ENCODE peak calls at places on chromosome 16, in seven cellular contexts. X, I, B, Z, F, M and R are unnamed samples.

GRCh38 chr16:80554037-80554436 is 13.2 kb downstream of the DYNLRB2 start:
- DNase-seq in X (no peak), I (no peak), B (no peak), Z (no peak), F (no peak), M (no peak), R (no peak)

GRCh38 chr16:21683184-21683583 is 19.4 kb downstream of the OTOA start:
- DNase-seq in X (no peak), I (no peak), B (no peak), Z (no peak), F (no peak), M (no peak), R (no peak)

GRCh38 chr16:68364601-68364998 is 53.8 kb downstream of the PRMT7 start:
- DNase-seq in X (no peak), I (no peak), B (no peak), Z (no peak), F (peak; percentile 27), M (no peak), R (no peak)

GRCh38 chr16:4606354-4606753 is 8.3 kb downstream of the UBALD1 start:
- DNase-seq in X (no peak), I (peak; percentile 56), B (no peak), Z (no peak), F (no peak), M (no peak), R (no peak)

GRCh38 chr16:79950932-79951719 is 350.6 kb upstream of the MAF start:
- DNase-seq in X (no peak), I (no peak), B (no peak), Z (no peak), F (no peak), M (no peak), R (no peak)

GRCh38 chr16:81214745-81215166 is 23.7 kb upstream of the BCO1 start:
- DNase-seq in X (no peak), I (no peak), B (peak; percentile 15), Z (no peak), F (peak; percentile 15), M (peak; percentile 37), R (no peak)

GRCh38 chr16:55239723-55240122 is 84.3 kb upstream of the IRX6 start:
- DNase-seq in X (no peak), I (no peak), B (no peak), Z (peak; percentile 64), F (no peak), M (no peak), R (no peak)

GRCh38 chr16:19291459-19291858 is 5.9 kb downstream of the CLEC19A start:
- DNase-seq in X (no peak), I (peak; percentile 34), B (no peak), Z (no peak), F (no peak), M (no peak), R (no peak)

GRCh38 chr16:21656795-21657768 is 4.7 kb upstream of the IGSF6 start:
- DNase-seq in X (no peak), I (peak; percentile 27), B (no peak), Z (no peak), F (peak; percentile 67), M (peak; percentile 6), R (no peak)

GRCh38 chr16:69567031-69567680 is 1.4 kb downstream of the NFAT5 start:
- DNase-seq in X (no peak), I (peak; percentile 28), B (no peak), Z (no peak), F (peak; percentile 33), M (no peak), R (peak; percentile 50)

GRCh38 chr16:65773319-65773874 is 593.1 kb upstream of the CDH5 start:
- DNase-seq in X (no peak), I (no peak), B (no peak), Z (no peak), F (no peak), M (no peak), R (no peak)

GRCh38 chr16:68319185-68319908 is 8.5 kb downstream of the PRMT7 start:
- DNase-seq in X (no peak), I (no peak), B (no peak), Z (no peak), F (peak; percentile 7), M (no peak), R (no peak)

GRCh38 chr16:15032547-15033308 is 23.1 kb downstream of the NTAN1 start:
- DNase-seq in X (peak; percentile 46), I (no peak), B (peak; percentile 3), Z (no peak), F (peak; percentile 31), M (no peak), R (no peak)

GRCh38 chr16:77647726-77648125 is 74.6 kb upstream of the NUDT7 start:
- DNase-seq in X (no peak), I (no peak), B (no peak), Z (no peak), F (no peak), M (no peak), R (no peak)

GRCh38 chr16:89557230-89557935 is 3.1 kb upstream of the RPL13 start:
- DNase-seq in X (no peak), I (peak; percentile 73), B (peak; percentile 83), Z (no peak), F (peak; percentile 80), M (peak; percentile 77), R (no peak)

GRCh38 chr16:70800306-70800705 is 652 bp downstream of the VAC14 start:
- DNase-seq in X (no peak), I (no peak), B (no peak), Z (no peak), F (no peak), M (no peak), R (no peak)

GRCh38 chr16:47459603-47460002 is 1.3 kb downstream of the ITFG1 start:
- DNase-seq in X (no peak), I (no peak), B (no peak), Z (no peak), F (no peak), M (no peak), R (no peak)

GRCh38 chr16:6335072-6335471 is 997.6 kb upstream of the RBFOX1 start:
- DNase-seq in X (no peak), I (no peak), B (no peak), Z (no peak), F (no peak), M (no peak), R (no peak)

GRCh38 chr16:88066680-88067529 is 115.7 kb downstream of the BANP start:
- DNase-seq in X (peak; percentile 60), I (no peak), B (no peak), Z (no peak), F (no peak), M (no peak), R (no peak)

GRCh38 chr16:88064011-88064888 is 113.0 kb downstream of the BANP start:
- DNase-seq in X (no peak), I (no peak), B (no peak), Z (no peak), F (peak; percentile 5), M (no peak), R (no peak)

GRCh38 chr16:88065747-88066142 is 114.5 kb downstream of the BANP start:
- DNase-seq in X (peak; percentile 60), I (no peak), B (no peak), Z (no peak), F (no peak), M (no peak), R (no peak)

GRCh38 chr16:88066234-88066633 is 115.0 kb downstream of the BANP start:
- DNase-seq in X (peak; percentile 51), I (no peak), B (no peak), Z (no peak), F (no peak), M (no peak), R (no peak)

DNA sequence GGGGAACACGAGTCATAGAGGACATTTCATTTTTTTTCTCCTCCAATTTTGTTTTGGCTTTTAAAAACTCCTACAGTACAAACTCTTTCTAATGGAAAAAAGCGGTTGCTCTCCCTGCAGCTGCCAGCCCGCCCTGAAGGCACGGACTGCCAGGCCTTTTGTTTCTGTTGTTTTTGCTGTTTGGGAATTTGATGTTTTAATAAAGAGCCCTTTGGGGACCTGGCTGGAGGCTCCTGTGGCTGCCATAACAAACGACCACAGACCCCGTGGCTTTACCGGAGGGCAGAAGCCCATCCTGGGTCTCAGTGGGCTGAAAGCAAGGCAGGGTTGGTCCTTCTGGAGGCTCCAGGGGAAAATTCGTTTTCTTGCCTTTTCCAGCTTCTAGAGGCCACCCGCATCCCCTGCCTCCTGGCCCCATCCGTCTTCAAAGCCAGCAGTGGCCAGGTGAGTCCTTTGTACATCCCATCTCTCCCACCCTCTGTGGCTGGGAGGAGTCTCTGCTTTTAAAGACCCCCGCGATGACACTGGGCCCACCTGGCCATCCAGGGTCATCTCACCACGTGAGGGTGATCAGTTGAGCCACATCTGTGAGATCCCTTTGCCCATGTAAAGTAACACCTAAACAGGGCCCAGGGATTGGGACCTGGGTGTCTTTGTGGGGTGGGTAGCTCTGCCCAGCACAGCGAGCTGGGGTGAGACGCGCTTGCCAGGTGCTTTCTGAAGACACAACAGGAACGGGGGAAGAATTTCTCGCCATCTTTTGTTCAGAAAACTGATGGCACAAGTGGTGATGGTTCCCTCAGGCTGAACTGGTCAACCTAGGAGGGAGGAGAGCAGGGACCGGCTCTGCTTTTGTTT is 113.9 kb downstream of the BANP start:
- DNase-seq in X (no peak), I (no peak), B (no peak), Z (no peak), F (no peak), M (no peak), R (no peak)
- H3K4me1 ChIP-seq in X (peaks cover 18% of the 10 kb centered on the region), I (peaks cover 6% of the 10 kb centered on the region), B (no peaks in the 10 kb centered on the region), Z (peaks cover 22% of the 10 kb centered on the region), F (peaks cover 26% of the 10 kb centered on the region), M (no peaks in the 10 kb centered on the region), R (no peaks in the 10 kb centered on the region)

DNA sequence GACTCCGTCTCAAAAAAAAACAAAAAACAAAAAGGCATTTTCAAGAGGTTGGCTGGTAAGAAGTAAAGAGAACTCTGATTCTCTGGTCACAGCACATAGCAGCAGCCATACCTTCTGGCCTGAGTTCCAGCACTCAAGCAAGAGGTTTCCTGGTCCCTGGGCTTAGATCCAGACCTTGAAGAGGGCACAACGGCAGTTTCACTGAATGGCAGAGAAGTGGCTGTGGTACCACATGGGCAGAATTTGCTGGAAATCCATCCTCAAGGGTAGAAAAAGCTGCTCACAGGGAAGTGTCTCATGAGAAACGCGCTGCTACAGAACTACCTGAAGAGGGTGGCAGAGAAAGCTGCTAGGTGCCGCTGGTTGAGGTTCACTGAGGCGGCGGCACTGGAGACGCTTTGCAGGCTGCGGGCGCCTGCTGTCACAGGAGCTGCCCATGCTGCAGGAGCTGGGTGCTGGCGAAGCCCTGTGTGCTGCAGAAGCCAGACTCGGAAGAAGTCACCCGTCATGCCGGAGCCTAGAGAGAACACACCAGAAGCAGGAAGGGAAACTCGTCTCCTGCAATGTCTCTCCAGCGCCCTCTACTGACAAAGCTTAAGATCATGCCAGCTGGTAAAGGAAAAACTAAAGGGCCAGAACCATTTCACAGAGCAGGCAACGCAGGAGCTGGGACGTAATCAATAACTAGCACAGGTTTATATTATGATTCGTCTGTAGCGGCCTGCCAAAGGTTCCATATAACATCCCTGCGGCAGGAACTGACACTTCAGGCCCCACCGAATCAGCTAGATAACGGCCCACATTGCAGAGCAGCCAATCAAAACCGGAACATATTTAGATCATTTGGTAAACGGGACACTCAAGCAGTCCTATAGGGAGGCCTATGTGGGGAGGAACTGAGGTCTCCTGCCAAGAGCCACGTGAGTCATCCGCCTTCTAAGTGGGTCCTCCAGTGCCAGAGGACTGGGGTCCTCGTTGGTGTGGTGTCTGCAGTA is 5.4 kb upstream of the ZNF213 start:
- DNase-seq in X (peak; percentile 84), I (peak; percentile 84), B (peak; percentile 74), Z (peak; percentile 94), F (peak; percentile 86), M (no peak), R (no peak)
- TF ChIP-seq POLR2A in X (no peak), I (peak; percentile 25), B (peak; percentile 32), Z (no peak), F (no peak), M (no peak), R (no peak)

GRCh38 chr16:27024010-27024409 is 42.7 kb upstream of the C16orf82 start:
- DNase-seq in X (no peak), I (no peak), B (no peak), Z (no peak), F (no peak), M (no peak), R (no peak)
- H3K4me1 ChIP-seq in X (no peaks in the 10 kb centered on the region), I (no peaks in the 10 kb centered on the region), B (no peaks in the 10 kb centered on the region), Z (no peaks in the 10 kb centered on the region), F (no peaks in the 10 kb centered on the region), M (peaks cover 4% of the 10 kb centered on the region), R (no peaks in the 10 kb centered on the region)

GRCh38 chr16:67158637-67159600 is 790 bp downstream of the TRADD start:
- DNase-seq in X (no peak), I (peak; percentile 51), B (peak; percentile 82), Z (no peak), F (no peak), M (no peak), R (no peak)
- TF ChIP-seq POLR2A in X (no peak), I (no peak), B (no peak), Z (no peak), F (no peak), M (no peak), R (no peak)